ENCODE peak calls at places on chromosomes 4 and X, in four cellular contexts. One of them, this sample, is unnamed.

GRCh38 chr4:71189471-71189870 is 149.3 kb upstream of the SLC4A4 start:
- DNase-seq in cardiac fibroblast: peak
- DNase-seq in CD4-positive, CD25-positive, alpha-beta regulatory T cell: no peak
- DNase-seq in ovary: no peak
- DNase-seq in this sample: no peak

GRCh38 chrX:37441377-37441776 is 92.2 kb downstream of the PRRG1 start:
- DNase-seq in cardiac fibroblast: no peak
- DNase-seq in CD4-positive, CD25-positive, alpha-beta regulatory T cell: no peak
- DNase-seq in ovary: no peak
- DNase-seq in this sample: no peak

GRCh38 chr4:142497606-142498005 is 348.5 kb downstream of the INPP4B start:
- DNase-seq in cardiac fibroblast: no peak
- DNase-seq in CD4-positive, CD25-positive, alpha-beta regulatory T cell: no peak
- DNase-seq in ovary: no peak
- DNase-seq in this sample: no peak

GRCh38 chrX:21993265-21993664 is 38.9 kb upstream of the PHEX start:
- DNase-seq in cardiac fibroblast: peak
- DNase-seq in CD4-positive, CD25-positive, alpha-beta regulatory T cell: no peak
- DNase-seq in ovary: no peak
- DNase-seq in this sample: no peak

GRCh38 chrX:108582151-108582550 is 142.5 kb downstream of the COL4A5 start:
- DNase-seq in cardiac fibroblast: no peak
- DNase-seq in CD4-positive, CD25-positive, alpha-beta regulatory T cell: no peak
- DNase-seq in ovary: no peak
- DNase-seq in this sample: no peak

GRCh38 chr4:134024251-134024650 is 177.3 kb downstream of the PABPC4L start:
- DNase-seq in cardiac fibroblast: peak
- DNase-seq in CD4-positive, CD25-positive, alpha-beta regulatory T cell: no peak
- DNase-seq in ovary: no peak
- DNase-seq in this sample: no peak

GRCh38 chrX:8879750-8880149 is 78.6 kb upstream of the FAM9A start:
- DNase-seq in cardiac fibroblast: peak
- DNase-seq in CD4-positive, CD25-positive, alpha-beta regulatory T cell: peak
- DNase-seq in ovary: no peak
- DNase-seq in this sample: peak

GRCh38 chrX:112941209-112941788 is 100.7 kb upstream of the AMOT start:
- DNase-seq in cardiac fibroblast: no peak
- DNase-seq in CD4-positive, CD25-positive, alpha-beta regulatory T cell: no peak
- DNase-seq in ovary: no peak
- DNase-seq in this sample: no peak

GRCh38 chrX:138710866-138711331 is 618 bp downstream of the FGF13 start:
- DNase-seq in cardiac fibroblast: no peak
- DNase-seq in CD4-positive, CD25-positive, alpha-beta regulatory T cell: no peak
- DNase-seq in ovary: peak
- DNase-seq in this sample: no peak

GRCh38 chrX:24662344-24662743 is 15.2 kb upstream of the PCYT1B start:
- DNase-seq in cardiac fibroblast: no peak
- DNase-seq in CD4-positive, CD25-positive, alpha-beta regulatory T cell: no peak
- DNase-seq in ovary: no peak
- DNase-seq in this sample: no peak

GRCh38 chrX:120310861-120311631 is at the start of gene TMEM255A:
- DNase-seq in cardiac fibroblast: no peak
- DNase-seq in CD4-positive, CD25-positive, alpha-beta regulatory T cell: no peak
- DNase-seq in ovary: peak
- DNase-seq in this sample: no peak

GRCh38 chr4:87465739-87466366 is 43.5 kb downstream of the NUDT9 start:
- DNase-seq in cardiac fibroblast: peak
- DNase-seq in CD4-positive, CD25-positive, alpha-beta regulatory T cell: peak
- DNase-seq in ovary: no peak
- DNase-seq in this sample: peak

GRCh38 chr4:138938371-138938699 is 77.2 kb upstream of the NOCT start:
- DNase-seq in cardiac fibroblast: peak
- DNase-seq in CD4-positive, CD25-positive, alpha-beta regulatory T cell: peak
- DNase-seq in ovary: no peak
- DNase-seq in this sample: peak

GRCh38 chr4:171924761-171925376 is 111.7 kb downstream of the GALNTL6 start:
- DNase-seq in cardiac fibroblast: no peak
- DNase-seq in CD4-positive, CD25-positive, alpha-beta regulatory T cell: no peak
- DNase-seq in ovary: no peak
- DNase-seq in this sample: no peak

GRCh38 chr4:138437263-138437851 is 195.2 kb upstream of the SLC7A11 start:
- DNase-seq in cardiac fibroblast: no peak
- DNase-seq in CD4-positive, CD25-positive, alpha-beta regulatory T cell: no peak
- DNase-seq in ovary: no peak
- DNase-seq in this sample: no peak

GRCh38 chrX:131649741-131650140 is 105.9 kb downstream of the OR13H1 start:
- DNase-seq in cardiac fibroblast: no peak
- DNase-seq in CD4-positive, CD25-positive, alpha-beta regulatory T cell: no peak
- DNase-seq in ovary: no peak
- DNase-seq in this sample: no peak

GRCh38 chr4:143184217-143184502 is 557 bp upstream of the USP38 start:
- DNase-seq in cardiac fibroblast: no peak
- DNase-seq in CD4-positive, CD25-positive, alpha-beta regulatory T cell: no peak
- DNase-seq in ovary: no peak
- DNase-seq in this sample: no peak

GRCh38 chr4:38190717-38191178 is 230.6 kb downstream of the PTTG2 start:
- DNase-seq in cardiac fibroblast: peak
- DNase-seq in CD4-positive, CD25-positive, alpha-beta regulatory T cell: no peak
- DNase-seq in ovary: peak
- DNase-seq in this sample: no peak

GRCh38 chrX:107687445-107687844 is 59.1 kb downstream of the PRPS1 start:
- DNase-seq in cardiac fibroblast: no peak
- DNase-seq in CD4-positive, CD25-positive, alpha-beta regulatory T cell: no peak
- DNase-seq in ovary: no peak
- DNase-seq in this sample: no peak

GRCh38 chr4:119197772-119198212 is 14.7 kb upstream of the USP53 start:
- DNase-seq in cardiac fibroblast: no peak
- DNase-seq in CD4-positive, CD25-positive, alpha-beta regulatory T cell: no peak
- DNase-seq in ovary: no peak
- DNase-seq in this sample: no peak

GRCh38 chrX:109643687-109644086 is 18.7 kb upstream of the KCNE5 start:
- DNase-seq in cardiac fibroblast: no peak
- DNase-seq in CD4-positive, CD25-positive, alpha-beta regulatory T cell: no peak
- DNase-seq in ovary: no peak
- DNase-seq in this sample: no peak

GRCh38 chr4:156773648-156774357 is 197.8 kb downstream of the PDGFC start:
- DNase-seq in cardiac fibroblast: no peak
- DNase-seq in CD4-positive, CD25-positive, alpha-beta regulatory T cell: no peak
- DNase-seq in ovary: no peak
- DNase-seq in this sample: no peak

GRCh38 chr4:181281451-181281850 is 961.8 kb upstream of the TENM3 start:
- DNase-seq in cardiac fibroblast: no peak
- DNase-seq in CD4-positive, CD25-positive, alpha-beta regulatory T cell: no peak
- DNase-seq in ovary: no peak
- DNase-seq in this sample: no peak

GRCh38 chr4:168839758-168840385 is 170.2 kb downstream of the CBR4 start:
- DNase-seq in cardiac fibroblast: peak
- DNase-seq in CD4-positive, CD25-positive, alpha-beta regulatory T cell: no peak
- DNase-seq in ovary: no peak
- DNase-seq in this sample: no peak

GRCh38 chr4:602559-602942 is 22.8 kb upstream of the PDE6B start:
- DNase-seq in cardiac fibroblast: no peak
- DNase-seq in CD4-positive, CD25-positive, alpha-beta regulatory T cell: peak
- DNase-seq in ovary: no peak
- DNase-seq in this sample: no peak

GRCh38 chr4:120052840-120053239 is 13.8 kb downstream of the MAD2L1 start:
- DNase-seq in cardiac fibroblast: peak
- DNase-seq in CD4-positive, CD25-positive, alpha-beta regulatory T cell: no peak
- DNase-seq in ovary: no peak
- DNase-seq in this sample: no peak

GRCh38 chrX:50183891-50184290 is 16.9 kb downstream of the AKAP4 start:
- DNase-seq in cardiac fibroblast: no peak
- DNase-seq in CD4-positive, CD25-positive, alpha-beta regulatory T cell: no peak
- DNase-seq in ovary: no peak
- DNase-seq in this sample: no peak

GRCh38 chr4:61431131-61431530 is 231.0 kb downstream of the ADGRL3 start:
- DNase-seq in cardiac fibroblast: no peak
- DNase-seq in CD4-positive, CD25-positive, alpha-beta regulatory T cell: no peak
- DNase-seq in ovary: no peak
- DNase-seq in this sample: no peak

GRCh38 chr4:123600426-123600825 is 203.8 kb downstream of the SPRY1 start:
- DNase-seq in cardiac fibroblast: no peak
- DNase-seq in CD4-positive, CD25-positive, alpha-beta regulatory T cell: no peak
- DNase-seq in ovary: no peak
- DNase-seq in this sample: no peak

GRCh38 chr4:80266902-80267380 is 477 bp downstream of the FGF5 start:
- DNase-seq in cardiac fibroblast: peak
- DNase-seq in CD4-positive, CD25-positive, alpha-beta regulatory T cell: no peak
- DNase-seq in ovary: no peak
- DNase-seq in this sample: no peak

GRCh38 chr4:143251781-143252180 is 67.1 kb downstream of the USP38 start:
- DNase-seq in cardiac fibroblast: no peak
- DNase-seq in CD4-positive, CD25-positive, alpha-beta regulatory T cell: no peak
- DNase-seq in ovary: no peak
- DNase-seq in this sample: no peak

DNA sequence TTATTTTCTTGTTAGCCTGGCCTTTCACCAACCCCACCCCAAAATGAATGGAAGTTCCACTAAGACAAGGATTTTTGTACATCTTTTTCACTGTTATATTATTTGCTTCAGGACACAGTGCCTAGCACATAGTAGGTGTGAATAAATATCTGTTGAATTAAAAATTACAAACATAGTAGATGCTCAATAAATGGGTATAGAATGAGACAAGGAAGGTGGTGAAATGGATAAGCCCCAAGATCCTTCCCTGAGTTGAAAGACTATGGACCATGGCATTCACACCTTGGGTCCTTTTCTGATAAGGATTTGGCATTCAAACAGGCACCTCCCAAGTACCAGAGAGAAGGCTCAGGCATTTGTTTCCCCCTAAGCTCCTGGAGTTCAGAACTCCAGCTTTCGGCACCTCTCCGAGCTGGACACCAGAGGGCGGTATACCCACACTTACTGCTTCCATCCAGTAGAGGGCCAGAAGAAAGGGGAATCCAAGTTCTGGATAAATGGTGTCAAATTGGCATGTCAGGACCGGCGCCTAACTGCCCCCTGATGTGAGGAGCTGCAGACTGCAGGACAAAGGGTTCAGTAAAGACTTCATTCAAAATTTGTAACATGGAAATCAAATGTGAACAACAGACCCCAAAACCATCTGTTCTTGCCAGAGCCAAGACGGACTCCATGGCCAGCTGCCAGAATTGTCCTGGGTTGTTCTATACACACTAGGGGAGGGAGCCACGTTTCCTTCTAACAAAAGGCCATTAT is 193.0 kb downstream of the GPC3 start:
- DNase-seq in cardiac fibroblast: peak
- DNase-seq in CD4-positive, CD25-positive, alpha-beta regulatory T cell: peak
- DNase-seq in ovary: peak
- DNase-seq in this sample: peak
- H3K4me3 ChIP-seq in cardiac fibroblast: no peak
- H3K4me3 ChIP-seq in CD4-positive, CD25-positive, alpha-beta regulatory T cell: no peak
- H3K4me3 ChIP-seq in ovary: no peak
- H3K4me3 ChIP-seq in this sample: no peak

DNA sequence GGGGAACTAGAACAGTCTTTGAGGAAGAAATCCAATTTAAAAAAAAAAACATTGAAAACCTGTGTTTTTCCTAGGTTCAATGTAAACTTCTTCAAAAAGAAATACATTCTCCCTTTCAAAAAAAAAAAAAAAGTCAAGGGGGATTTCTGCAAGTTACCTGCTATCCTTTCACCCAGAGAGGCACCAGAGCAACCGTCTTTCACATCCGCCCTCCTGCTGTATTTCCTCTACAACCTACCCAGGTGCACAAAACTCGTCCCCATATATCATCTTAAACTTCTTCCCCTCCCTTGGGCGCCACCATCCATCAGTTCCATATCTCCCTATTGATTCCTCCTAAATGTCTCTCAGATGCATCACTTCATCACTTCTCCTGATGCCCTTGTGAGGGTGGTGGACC is 74.5 kb downstream of the NR3C2 start:
- DNase-seq in cardiac fibroblast: no peak
- DNase-seq in CD4-positive, CD25-positive, alpha-beta regulatory T cell: no peak
- DNase-seq in ovary: no peak
- DNase-seq in this sample: no peak
- H3K4me3 ChIP-seq in cardiac fibroblast: no peak
- H3K4me3 ChIP-seq in CD4-positive, CD25-positive, alpha-beta regulatory T cell: no peak
- H3K4me3 ChIP-seq in ovary: no peak
- H3K4me3 ChIP-seq in this sample: no peak

GRCh38 chr4:105998210-105998609 is 102.9 kb downstream of the NPNT start:
- DNase-seq in cardiac fibroblast: no peak
- DNase-seq in CD4-positive, CD25-positive, alpha-beta regulatory T cell: no peak
- DNase-seq in ovary: no peak
- DNase-seq in this sample: no peak

DNA sequence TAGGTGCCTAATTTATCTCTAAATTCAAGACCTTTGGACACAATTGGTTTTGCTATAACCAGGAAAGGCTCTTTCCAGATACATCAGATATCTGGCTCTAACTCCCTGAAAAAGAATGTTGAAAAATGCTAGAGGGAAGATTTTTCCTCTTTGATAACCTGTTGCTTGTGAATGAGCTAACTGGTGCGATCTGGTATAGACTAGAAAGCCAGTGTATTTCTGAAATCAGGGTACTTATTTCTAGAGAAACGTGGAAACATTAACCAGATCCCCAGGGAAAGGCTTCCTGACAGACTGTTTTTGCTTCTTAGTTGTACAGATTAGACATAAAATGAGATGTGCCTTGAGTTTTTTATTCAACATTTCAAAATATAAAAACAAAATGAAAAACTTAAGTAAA is 107.7 kb downstream of the NPNT start:
- DNase-seq in cardiac fibroblast: no peak
- DNase-seq in CD4-positive, CD25-positive, alpha-beta regulatory T cell: no peak
- DNase-seq in ovary: no peak
- DNase-seq in this sample: no peak
- H3K4me3 ChIP-seq in cardiac fibroblast: no peak
- H3K4me3 ChIP-seq in CD4-positive, CD25-positive, alpha-beta regulatory T cell: no peak
- H3K4me3 ChIP-seq in ovary: no peak
- H3K4me3 ChIP-seq in this sample: no peak

DNA sequence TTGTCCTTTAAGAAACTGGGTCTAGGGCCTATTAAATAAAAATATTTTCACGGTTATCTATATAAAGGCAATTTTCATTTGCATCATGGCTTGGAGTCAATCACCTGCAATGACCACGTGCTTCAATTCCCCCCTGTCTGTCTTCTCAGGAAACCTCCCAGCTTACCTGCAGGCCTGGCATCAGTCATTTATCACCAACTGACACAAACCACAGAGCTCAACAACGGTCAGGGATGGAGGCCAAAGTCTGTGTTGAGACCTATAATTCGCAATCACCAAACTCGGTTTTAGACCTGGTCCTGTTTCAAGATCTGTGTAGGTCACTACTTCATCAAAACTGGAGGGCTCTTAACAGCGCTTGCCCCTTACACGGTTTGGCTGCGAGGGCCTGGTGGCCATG is 1.9 kb downstream of the SLC9A7 start:
- DNase-seq in cardiac fibroblast: no peak
- DNase-seq in CD4-positive, CD25-positive, alpha-beta regulatory T cell: peak
- DNase-seq in ovary: no peak
- DNase-seq in this sample: no peak
- H3K4me3 ChIP-seq in cardiac fibroblast: no peak
- H3K4me3 ChIP-seq in CD4-positive, CD25-positive, alpha-beta regulatory T cell: peak
- H3K4me3 ChIP-seq in ovary: no peak
- H3K4me3 ChIP-seq in this sample: no peak

GRCh38 chr4:8594097-8595038 is 1.8 kb downstream of the CPZ start:
- DNase-seq in cardiac fibroblast: peak
- DNase-seq in CD4-positive, CD25-positive, alpha-beta regulatory T cell: peak
- DNase-seq in ovary: peak
- DNase-seq in this sample: no peak
- H3K4me3 ChIP-seq in cardiac fibroblast: no peak
- H3K4me3 ChIP-seq in CD4-positive, CD25-positive, alpha-beta regulatory T cell: no peak
- H3K4me3 ChIP-seq in ovary: peak
- H3K4me3 ChIP-seq in this sample: no peak

GRCh38 chr4:6943012-6943869 is 33.6 kb downstream of the TBC1D14 start:
- DNase-seq in cardiac fibroblast: no peak
- DNase-seq in CD4-positive, CD25-positive, alpha-beta regulatory T cell: no peak
- DNase-seq in ovary: no peak
- DNase-seq in this sample: no peak
- H3K4me3 ChIP-seq in cardiac fibroblast: no peak
- H3K4me3 ChIP-seq in CD4-positive, CD25-positive, alpha-beta regulatory T cell: peak
- H3K4me3 ChIP-seq in ovary: no peak
- H3K4me3 ChIP-seq in this sample: no peak